ENCODE peak calls at places on chromosomes 16 and 17, in nine cellular contexts. M, S, Z, V, L, P, A, W and U are unnamed samples.

GRCh38 chr16:90046122-90046970 is 27.1 kb upstream of the DBNDD1 start:
- DNase-seq in A (no peak), W (no peak), L (peak; percentile 94), M (no peak), V (peak; percentile 98), S (no peak), P (no peak), Z (no peak), U (no peak)

GRCh38 chr17:76382803-76383644 is 1.4 kb upstream of the SPHK1 start:
- DNase-seq in P (peak; percentile 80), M (peak; percentile 45), Z (peak; percentile 50), V (peak; percentile 94), L (peak; percentile 94), S (no peak), W (peak; percentile 73), A (no peak), U (peak; percentile 87)

GRCh38 chr17:68033636-68034451 is 1.7 kb upstream of the KPNA2 start:
- DNase-seq in W (no peak), Z (no peak), A (no peak), S (no peak), P (no peak), L (peak; percentile 94), M (no peak), V (peak; percentile 87), U (no peak)

GRCh38 chr16:70523621-70524405 is at the start of gene SF3B3:
- DNase-seq in M (peak; percentile 86), P (peak; percentile 65), L (peak; percentile 82), S (peak; percentile 87), V (peak; percentile 85), Z (peak; percentile 89), A (no peak), W (peak; percentile 86), U (no peak)

GRCh38 chr17:19325542-19325941 is 37.0 kb downstream of the B9D1 start:
- DNase-seq in M (no peak), Z (no peak), S (no peak), L (no peak), V (no peak), W (no peak), P (no peak), A (no peak), U (no peak)

GRCh38 chr16:11636172-11636721 is 32.0 kb upstream of the SNN start:
- DNase-seq in M (peak; percentile 51), A (no peak), Z (peak; percentile 23), W (no peak), P (no peak), L (peak; percentile 89), V (peak; percentile 71), S (no peak), U (no peak)

GRCh38 chr16:85856585-85856984 is 42.4 kb upstream of the IRF8 start:
- DNase-seq in S (no peak), L (peak; percentile 17), P (no peak), W (no peak), V (no peak), Z (no peak), A (no peak), M (no peak), U (no peak)

GRCh38 chr17:31425646-31426045 is 34.2 kb downstream of the RAB11FIP4 start:
- DNase-seq in M (no peak), P (no peak), S (no peak), L (peak; percentile 64), A (no peak), W (no peak), Z (no peak), V (no peak), U (no peak)

GRCh38 chr16:81319221-81319912 is 4.6 kb downstream of the GAN start:
- DNase-seq in Z (no peak), A (no peak), M (no peak), S (no peak), V (no peak), L (peak; percentile 22), P (no peak), W (no peak), U (no peak)

GRCh38 chr16:48450367-48450766 is 65.2 kb upstream of the SIAH1 start:
- DNase-seq in V (no peak), S (no peak), Z (no peak), P (no peak), W (no peak), L (no peak), M (no peak), A (no peak), U (no peak)

GRCh38 chr17:8963017-8963416 is 2.5 kb downstream of the PIK3R5 start:
- DNase-seq in V (no peak), W (no peak), L (no peak), S (no peak), Z (no peak), M (no peak), A (no peak), P (no peak), U (peak; percentile 43)

GRCh38 chr17:8965394-8966168 is at the start of gene PIK3R5:
- DNase-seq in V (peak; percentile 99), W (peak; percentile 90), M (peak; percentile 85), S (no peak), P (peak; percentile 79), L (peak; percentile 99), A (no peak), Z (peak; percentile 81), U (peak; percentile 70)

GRCh38 chr17:8963665-8964258 is 1.7 kb downstream of the PIK3R5 start:
- DNase-seq in A (no peak), V (no peak), M (peak; percentile 36), S (no peak), L (no peak), W (no peak), P (no peak), Z (no peak), U (no peak)

GRCh38 chr17:8966926-8967325 is 1.4 kb upstream of the PIK3R5 start:
- DNase-seq in W (no peak), V (no peak), A (no peak), S (no peak), L (no peak), M (no peak), Z (no peak), P (no peak), U (no peak)

DNA sequence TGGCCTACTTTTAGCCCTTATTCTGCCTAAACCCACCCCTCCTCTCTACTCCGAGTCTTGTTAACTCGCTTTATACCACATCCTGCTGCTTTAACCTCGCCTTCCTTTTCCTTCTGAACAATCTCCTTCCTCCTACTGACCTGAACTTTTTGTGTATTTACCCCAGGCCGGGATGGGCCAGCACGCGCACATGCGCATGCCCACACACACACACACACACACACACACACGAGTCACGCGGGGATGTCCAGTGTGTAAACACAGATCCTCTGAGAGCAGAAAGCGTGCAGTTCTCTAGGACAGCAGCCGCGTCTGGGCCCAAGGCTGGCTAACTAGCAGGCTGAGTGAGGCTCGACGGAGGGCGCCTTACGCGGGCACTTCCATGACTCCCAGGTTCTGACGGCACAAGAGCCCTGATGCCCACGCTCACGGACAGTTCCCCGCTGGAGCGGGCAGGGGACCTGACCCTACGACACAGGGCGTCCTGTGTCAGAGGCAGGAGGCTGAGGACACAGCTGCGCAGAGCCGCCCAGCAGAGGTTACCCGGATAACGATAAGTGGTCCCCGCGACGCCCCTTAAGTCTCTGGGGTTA is 610 bp downstream of the PIK3R5 start:
- DNase-seq in P (peak; percentile 67), M (peak; percentile 51), S (no peak), A (no peak), Z (peak; percentile 59), W (peak; percentile 63), V (no peak), L (no peak), U (no peak)
- H3K4me3 ChIP-seq in P (no peak overlapping the region), M (peak overlapping the region; percentile 77), S (peak overlapping the region; percentile 46), A (no peak overlapping the region), Z (peak overlapping the region; percentile 98), W (peak overlapping the region; percentile 91), V (peak overlapping the region; percentile 63), L (peak overlapping the region; percentile 40), U (no peak overlapping the region)

GRCh38 chr17:40448213-40448638 is 5.0 kb downstream of the IGFBP4 start:
- DNase-seq in Z (no peak), A (no peak), V (no peak), W (no peak), M (no peak), L (no peak), P (no peak), S (no peak), U (no peak)

GRCh38 chr17:40447148-40447644 is 3.9 kb downstream of the IGFBP4 start:
- DNase-seq in Z (no peak), W (no peak), A (no peak), M (no peak), P (no peak), V (no peak), L (no peak), S (no peak), U (no peak)

GRCh38 chr17:40450175-40450574 is 6.9 kb downstream of the IGFBP4 start:
- DNase-seq in L (peak; percentile 92), M (no peak), S (no peak), Z (peak; percentile 24), P (no peak), V (peak; percentile 80), A (no peak), W (no peak), U (peak; percentile 67)

GRCh38 chr17:40451420-40451819 is 8.2 kb downstream of the IGFBP4 start:
- DNase-seq in L (no peak), P (no peak), W (no peak), S (no peak), A (peak; percentile 79), V (no peak), M (no peak), Z (no peak), U (no peak)

GRCh38 chr17:40448639-40449261 is 5.5 kb downstream of the IGFBP4 start:
- DNase-seq in M (no peak), S (no peak), V (no peak), W (no peak), A (no peak), Z (no peak), P (no peak), L (no peak), U (no peak)
- H3K27me3 ChIP-seq in M (no peaks in the 10 kb centered on the region), S (no peaks in the 10 kb centered on the region), V (peaks cover 3% of the 10 kb centered on the region), W (no peaks in the 10 kb centered on the region), A (no peaks in the 10 kb centered on the region), Z (no peaks in the 10 kb centered on the region), P (no peaks in the 10 kb centered on the region), L (no peaks in the 10 kb centered on the region), U (no peaks in the 10 kb centered on the region)

GRCh38 chr16:29745853-29746345 is at the start of gene C16orf54:
- DNase-seq in Z (peak; percentile 96), S (no peak), M (peak; percentile 99), P (peak; percentile 60), W (peak; percentile 85), V (peak; percentile 66), A (no peak), L (no peak), U (peak; percentile 62)
- H3K4me3 ChIP-seq in Z (peak within 1 kb of the TSS; percentile 83), S (no peak within 1 kb of the TSS), M (peak within 1 kb of the TSS; percentile 86), P (no peak within 1 kb of the TSS), W (peak within 1 kb of the TSS; percentile 67), V (no peak within 1 kb of the TSS), A (no peak within 1 kb of the TSS), L (no peak within 1 kb of the TSS), U (peak within 1 kb of the TSS; percentile 47)

DNA sequence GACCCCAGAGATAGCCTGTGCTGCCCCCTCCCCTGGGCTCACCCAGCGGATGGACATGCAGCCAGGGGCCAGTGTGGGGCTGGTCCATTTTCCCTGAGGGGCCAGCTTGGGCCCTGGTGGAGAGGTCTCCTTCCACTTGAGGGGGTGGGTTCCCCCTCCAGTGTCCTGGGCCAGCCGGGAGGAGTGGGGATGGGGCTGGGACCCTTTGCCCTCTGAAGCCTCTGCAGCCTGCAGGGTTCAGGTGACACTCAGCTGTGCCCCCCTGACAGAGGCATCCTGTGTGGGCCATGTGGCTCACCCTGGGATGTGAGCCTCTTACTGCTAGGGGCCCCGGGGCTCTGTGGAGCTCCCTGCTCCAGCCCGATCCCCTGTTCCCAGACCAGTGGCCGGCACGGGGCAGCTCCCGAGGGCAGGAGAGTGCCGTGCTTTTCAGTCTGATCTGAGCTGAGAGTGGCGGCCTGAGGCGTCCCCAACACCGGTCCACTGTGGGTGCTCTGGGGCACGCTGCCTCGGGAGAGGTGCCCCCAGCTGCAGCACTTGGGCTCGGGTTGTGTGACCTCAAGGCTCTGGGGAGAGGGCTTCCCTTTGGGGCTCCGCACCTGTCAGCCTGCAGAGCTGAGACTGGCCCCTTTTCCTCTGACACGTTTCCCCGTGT is 427 bp upstream of the GNG13 start:
- DNase-seq in L (no peak), M (no peak), Z (no peak), A (no peak), S (no peak), W (no peak), P (peak; percentile 64), V (peak; percentile 84), U (peak; percentile 82)
- H3K27me3 ChIP-seq in L (peaks cover 18% of the 10 kb centered on the region), M (peaks cover 6% of the 10 kb centered on the region), Z (no peaks in the 10 kb centered on the region), A (peaks cover 17% of the 10 kb centered on the region), S (no peaks in the 10 kb centered on the region), W (no peaks in the 10 kb centered on the region), P (no peaks in the 10 kb centered on the region), V (peaks cover 12% of the 10 kb centered on the region), U (no peaks in the 10 kb centered on the region)